ENCODE peak calls at places on chromosome 15, in ten cellular contexts. M, C, V, E, X, L, F, T, S and R are unnamed samples.

GRCh38 chr15:69760263-69760855 is 307.7 kb downstream of the RPLP1 start:
- DNase-seq in E (no peak), M (no peak), F (no peak), S (no peak), C (no peak), V (peak; percentile 55), L (no peak), T (no peak), X (no peak), R (no peak)

GRCh38 chr15:92149469-92149868 is 244.2 kb upstream of the ST8SIA2 start:
- DNase-seq in E (no peak), V (no peak), M (no peak), C (no peak), X (no peak), T (no peak), L (no peak), S (no peak), F (no peak), R (no peak)

GRCh38 chr15:51038258-51039042 is 56.3 kb downstream of the TNFAIP8L3 start:
- DNase-seq in T (no peak), L (no peak), X (no peak), F (no peak), V (no peak), E (peak; percentile 18), S (no peak), C (no peak), M (no peak), R (no peak)

GRCh38 chr15:71294636-71295241 is 179.5 kb downstream of the THSD4 start:
- DNase-seq in X (no peak), F (peak; percentile 83), S (no peak), C (no peak), T (no peak), E (peak; percentile 99), L (no peak), V (no peak), M (peak; percentile 23), R (peak; percentile 9)

GRCh38 chr15:57097246-57097645 is 178.8 kb downstream of the TCF12 start:
- DNase-seq in E (peak; percentile 40), X (no peak), C (no peak), T (no peak), F (no peak), V (no peak), S (no peak), L (no peak), M (no peak), R (no peak)

GRCh38 chr15:71601038-71601869 is 209.1 kb upstream of the NR2E3 start:
- DNase-seq in L (no peak), C (no peak), E (no peak), T (no peak), V (no peak), F (no peak), S (no peak), X (no peak), M (no peak), R (no peak)

GRCh38 chr15:83206971-83207621 is 527 bp downstream of the HDGFL3 start:
- DNase-seq in L (peak; percentile 63), E (peak; percentile 30), C (peak; percentile 57), S (no peak), M (peak; percentile 35), F (no peak), V (peak; percentile 43), T (peak; percentile 45), X (no peak), R (peak; percentile 63)

GRCh38 chr15:38593523-38593922 is 28.9 kb upstream of the RASGRP1 start:
- DNase-seq in V (no peak), C (no peak), F (no peak), L (peak; percentile 6), M (no peak), T (no peak), X (no peak), S (peak; percentile 46), E (no peak), R (no peak)

GRCh38 chr15:85795669-85796305 is 1.1 kb upstream of the KLHL25 start:
- DNase-seq in E (no peak), V (no peak), X (no peak), M (no peak), L (no peak), S (no peak), F (no peak), T (no peak), C (no peak), R (no peak)

GRCh38 chr15:41921167-41921566 is 27.3 kb upstream of the SPTBN5 start:
- DNase-seq in M (no peak), X (no peak), F (no peak), E (no peak), T (no peak), L (peak; percentile 59), V (no peak), S (no peak), C (no peak), R (no peak)

GRCh38 chr15:29968099-29968892 is 114.5 kb upstream of the GOLGA8J start:
- DNase-seq in X (no peak), T (peak; percentile 27), V (no peak), E (no peak), S (no peak), L (peak; percentile 45), M (peak; percentile 15), C (peak; percentile 54), F (no peak), R (peak; percentile 37)

GRCh38 chr15:31173790-31174450 is 72.4 kb upstream of the TRPM1 start:
- DNase-seq in S (no peak), E (no peak), L (no peak), F (no peak), V (no peak), X (no peak), T (no peak), C (no peak), M (no peak), R (no peak)

GRCh38 chr15:60535265-60535664 is 56.3 kb upstream of the ICE2 start:
- DNase-seq in S (no peak), E (no peak), V (no peak), F (no peak), M (no peak), X (no peak), T (no peak), C (no peak), L (no peak), R (no peak)

GRCh38 chr15:87633471-87633870 is 623.1 kb downstream of the NTRK3 start:
- DNase-seq in X (no peak), E (no peak), V (no peak), F (no peak), C (no peak), L (no peak), M (no peak), S (no peak), T (no peak), R (no peak)

GRCh38 chr15:91491131-91491950 is 362.2 kb upstream of the SLCO3A1 start:
- DNase-seq in E (peak; percentile 96), M (no peak), C (no peak), V (peak; percentile 10), T (no peak), F (no peak), X (no peak), L (no peak), S (no peak), R (no peak)

GRCh38 chr15:100783760-100784492 is 95.7 kb upstream of the ALDH1A3 start:
- DNase-seq in V (no peak), F (no peak), X (no peak), C (peak; percentile 9), E (no peak), S (no peak), M (no peak), T (peak; percentile 5), L (no peak), R (no peak)

GRCh38 chr15:33007295-33007855 is 187.1 kb downstream of the FMN1 start:
- DNase-seq in E (no peak), M (no peak), C (no peak), T (no peak), L (peak; percentile 45), V (no peak), X (no peak), S (no peak), F (no peak), R (peak; percentile 22)
- TF ChIP-seq CTCF in E (peak; percentile 50), M (no peak), C (no peak), T (peak; percentile 30), L (peak; percentile 41), V (no peak), X (peak; percentile 34), S (no peak), F (peak; percentile 40), R (no peak)

DNA sequence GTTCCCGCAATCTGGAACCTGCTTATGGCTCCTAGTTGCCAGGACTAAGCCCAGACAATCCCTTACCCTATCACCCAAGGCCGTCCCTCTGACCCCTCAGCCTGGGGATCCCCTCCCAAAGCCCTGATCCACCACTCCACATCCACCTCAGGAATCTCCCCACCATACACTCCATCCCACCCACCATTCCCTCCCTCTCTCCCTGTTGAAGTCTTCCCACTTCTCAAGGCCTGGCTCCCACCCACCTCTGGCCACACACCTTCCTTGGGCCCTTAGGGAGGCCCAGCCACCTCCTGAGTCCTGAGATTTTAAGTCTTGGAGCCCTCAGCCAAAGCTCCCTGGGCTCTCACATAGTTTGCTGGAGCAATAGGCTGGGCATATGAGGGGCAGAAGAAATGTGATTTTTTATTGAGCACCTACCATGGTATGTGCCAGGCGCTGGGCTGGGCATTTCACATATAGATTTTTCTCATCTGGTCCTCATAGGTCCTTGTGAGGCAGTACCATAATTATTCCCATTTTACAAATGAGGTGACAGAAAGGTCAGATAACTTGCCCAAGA is 48.1 kb downstream of the HCN4 start:
- DNase-seq in V (no peak), M (no peak), L (no peak), F (no peak), X (no peak), S (no peak), T (no peak), C (no peak), E (no peak), R (no peak)
- TF ChIP-seq CTCF in V (no peak), M (no peak), L (no peak), F (no peak), X (no peak), S (no peak), T (no peak), C (no peak), E (no peak), R (no peak)

DNA sequence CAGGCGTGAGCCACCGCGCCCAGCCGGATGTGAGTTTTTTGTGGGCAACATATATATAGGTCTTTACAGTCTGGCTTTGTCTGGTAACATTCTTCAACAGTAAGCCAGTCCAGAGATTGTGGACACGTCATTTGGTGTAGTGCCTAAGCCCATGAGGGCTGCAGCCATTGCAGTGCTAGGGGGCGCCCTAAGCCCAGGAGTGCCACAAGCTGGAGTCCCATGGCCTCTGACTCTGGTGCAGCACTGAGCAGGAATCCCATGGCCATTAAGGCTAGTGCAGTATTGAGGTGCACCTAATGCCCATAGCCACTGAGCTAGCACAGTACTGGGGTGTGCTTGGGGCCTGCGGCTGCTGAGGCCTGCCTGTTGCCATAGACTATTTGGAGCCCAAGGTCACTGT is 136.4 kb upstream of the NDN start:
- DNase-seq in V (peak; percentile 23), S (no peak), C (peak; percentile 75), X (no peak), L (peak; percentile 25), M (no peak), E (no peak), F (no peak), T (no peak), R (peak; percentile 58)
- TF ChIP-seq CTCF in V (no peak), S (no peak), C (peak; percentile 28), X (no peak), L (no peak), M (no peak), E (no peak), F (no peak), T (no peak), R (peak; percentile 16)

DNA sequence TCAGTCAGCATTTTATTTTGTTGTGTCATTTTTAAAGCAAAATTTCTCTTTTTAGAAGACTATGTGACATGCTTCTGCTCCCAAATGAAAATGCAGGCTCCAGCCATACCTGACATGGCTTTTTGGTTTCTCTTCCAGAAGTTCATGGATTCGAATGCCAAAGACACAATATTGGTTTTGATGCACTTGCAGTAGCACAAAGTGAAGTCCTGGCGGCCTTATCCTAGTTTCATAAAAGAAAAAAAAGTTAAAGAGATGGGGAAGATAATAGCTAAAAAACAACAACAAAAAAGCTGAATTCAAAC is 62.7 kb downstream of the NR2F2 start:
- DNase-seq in F (no peak), C (no peak), T (no peak), M (no peak), L (no peak), E (no peak), S (no peak), X (no peak), V (no peak), R (no peak)
- TF ChIP-seq CTCF in F (no peak), C (no peak), T (no peak), M (no peak), L (no peak), E (no peak), S (no peak), X (no peak), V (no peak), R (no peak)